ENCODE peak calls at places on chromosomes 11 and 22, in six cellular contexts. F is GDM1; V is ACHN; D is SHP77; J is activated T-cell treated with anti-CD3 and anti-CD28 coated beads, Interleukin-2, amount 50 U/mL, for 1 hour; L is HEK293T. Q is an unnamed sample.

GRCh38 chr11:8886332-8886731 is 24.7 kb upstream of the AKIP1 start:
- DNase-seq in F (no peak), V (no peak), D (no peak), J (no peak), L (no peak), Q (no peak)

GRCh38 chr22:46029574-46030200 is 52.7 kb upstream of the WNT7B start:
- DNase-seq in F (no peak), V (no peak), D (no peak), J (no peak), L (no peak), Q (no peak)

GRCh38 chr22:25702571-25703167 is 39.3 kb upstream of the MYO18B start:
- DNase-seq in F (no peak), V (no peak), D (no peak), J (no peak), L (no peak), Q (no peak)

GRCh38 chr11:19472679-19473078 is 231.9 kb upstream of the E2F8 start:
- DNase-seq in F (no peak), V (no peak), D (no peak), J (no peak), L (no peak), Q (no peak)

GRCh38 chr11:45354976-45355705 is 69.0 kb upstream of the SYT13 start:
- DNase-seq in F (no peak), V (peak), D (peak), J (peak), L (peak), Q (peak)

GRCh38 chr11:2739531-2740274 is 39.9 kb upstream of the KCNQ1OT1 start:
- DNase-seq in F (no peak), V (no peak), D (no peak), J (no peak), L (no peak), Q (no peak)

GRCh38 chr11:61516675-61517516 is 8.3 kb downstream of the LRRC10B start:
- DNase-seq in F (no peak), V (peak), D (no peak), J (peak), L (peak), Q (peak)

GRCh38 chr22:30751529-30751928 is 56.9 kb downstream of the OSBP2 start:
- DNase-seq in F (no peak), V (no peak), D (no peak), J (no peak), L (no peak), Q (no peak)

GRCh38 chr22:17266261-17266971 is 47.2 kb upstream of the ADA2 start:
- DNase-seq in F (no peak), V (no peak), D (peak), J (no peak), L (peak), Q (peak)

GRCh38 chr22:48579035-48579914 is 1248.4 kb downstream of the BRD1 start:
- DNase-seq in F (no peak), V (no peak), D (no peak), J (no peak), L (no peak), Q (no peak)

Q was measured in Calu3.